ENCODE peak calls at places on chromosomes 13 and 19, in six cellular contexts. L is body of pancreas, J is Peyer's patch, B is upper lobe of right lung, D is fibroblast of the aortic adventitia, O is tibial artery. A is an unnamed sample.

GRCh38 chr13:87274209-87274819 is 396.9 kb upstream of the SLITRK5 start:
- DNase-seq in O (no peak), L (peak; percentile 29), J (no peak), B (no peak), D (peak; percentile 43), A (peak; percentile 14)

GRCh38 chr19:52670046-52670445 is 31.9 kb upstream of the ZNF83 start:
- DNase-seq in L (no peak), B (no peak), D (no peak), J (no peak), O (no peak), A (no peak)

GRCh38 chr13:45104294-45104693 is 16.0 kb upstream of the GTF2F2 start:
- DNase-seq in J (no peak), O (no peak), L (no peak), B (no peak), D (no peak), A (no peak)

GRCh38 chr19:6800991-6801396 is 28.5 kb downstream of the VAV1 start:
- DNase-seq in O (no peak), L (no peak), J (no peak), D (peak; percentile 43), B (no peak), A (peak; percentile 81)

GRCh38 chr13:28355046-28355821 is 139.7 kb downstream of the FLT1 start:
- DNase-seq in J (no peak), O (no peak), B (no peak), D (peak; percentile 49), L (no peak), A (no peak)

GRCh38 chr19:3586124-3586626 is 897 bp downstream of the GIPC3 start:
- DNase-seq in J (no peak), L (no peak), O (no peak), D (no peak), B (no peak), A (no peak)

GRCh38 chr19:13036366-13036976 is 41.2 kb downstream of the NFIX start:
- DNase-seq in J (no peak), D (peak; percentile 89), B (peak; percentile 79), L (no peak), O (no peak), A (no peak)

GRCh38 chr13:99542788-99543406 is 41.6 kb downstream of the TM9SF2 start:
- DNase-seq in L (no peak), J (peak; percentile 73), B (no peak), O (no peak), D (no peak), A (no peak)

GRCh38 chr13:110557610-110558305 is 3.8 kb downstream of the RAB20 start:
- DNase-seq in L (peak; percentile 87), D (no peak), B (peak; percentile 93), J (no peak), O (no peak), A (no peak)

GRCh38 chr19:19256072-19256969 is 16.8 kb downstream of the TM6SF2 start:
- DNase-seq in O (no peak), L (no peak), B (no peak), D (no peak), J (no peak), A (no peak)

GRCh38 chr19:54317108-54317964 is 4.4 kb upstream of the LILRA5 start:
- DNase-seq in L (no peak), D (no peak), B (no peak), J (no peak), O (no peak), A (no peak)

GRCh38 chr19:40278361-40279045 is 6.6 kb downstream of the AKT2 start:
- DNase-seq in L (no peak), B (no peak), D (no peak), J (no peak), O (no peak), A (no peak)

GRCh38 chr13:95858286-95859075 is 181.5 kb downstream of the DNAJC3 start:
- DNase-seq in J (no peak), B (no peak), O (no peak), L (no peak), D (peak; percentile 87), A (no peak)

GRCh38 chr19:33377586-33378475 is 4.3 kb downstream of the CEBPG start:
- DNase-seq in J (no peak), O (no peak), L (no peak), D (peak; percentile 61), B (no peak), A (no peak)

DNA sequence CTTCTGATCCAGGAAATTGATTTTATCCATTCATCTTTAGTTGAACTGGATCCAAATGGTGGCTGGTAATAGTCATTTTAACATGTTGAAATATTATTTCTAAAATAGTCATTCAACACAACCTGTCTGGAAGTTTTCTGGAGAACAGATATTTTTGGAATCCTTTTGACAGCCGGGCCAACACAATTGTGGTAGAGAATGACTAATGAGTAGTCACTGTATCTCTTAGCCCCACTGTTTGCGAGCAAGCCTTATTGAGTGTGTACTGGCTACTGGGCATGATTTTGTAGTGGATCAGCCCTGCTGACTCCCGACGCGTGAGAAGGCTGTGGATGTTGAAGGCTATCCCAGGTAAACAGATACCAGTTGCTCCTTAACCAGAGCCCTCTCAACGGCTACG is 383.4 kb downstream of the ZNF536 start:
- DNase-seq in L (no peak), D (no peak), B (no peak), J (no peak), O (no peak), A (no peak)
- TF ChIP-seq CTCF in L (no peak), D (no peak), B (no peak), J (no peak), O (no peak), A (no peak)

DNA sequence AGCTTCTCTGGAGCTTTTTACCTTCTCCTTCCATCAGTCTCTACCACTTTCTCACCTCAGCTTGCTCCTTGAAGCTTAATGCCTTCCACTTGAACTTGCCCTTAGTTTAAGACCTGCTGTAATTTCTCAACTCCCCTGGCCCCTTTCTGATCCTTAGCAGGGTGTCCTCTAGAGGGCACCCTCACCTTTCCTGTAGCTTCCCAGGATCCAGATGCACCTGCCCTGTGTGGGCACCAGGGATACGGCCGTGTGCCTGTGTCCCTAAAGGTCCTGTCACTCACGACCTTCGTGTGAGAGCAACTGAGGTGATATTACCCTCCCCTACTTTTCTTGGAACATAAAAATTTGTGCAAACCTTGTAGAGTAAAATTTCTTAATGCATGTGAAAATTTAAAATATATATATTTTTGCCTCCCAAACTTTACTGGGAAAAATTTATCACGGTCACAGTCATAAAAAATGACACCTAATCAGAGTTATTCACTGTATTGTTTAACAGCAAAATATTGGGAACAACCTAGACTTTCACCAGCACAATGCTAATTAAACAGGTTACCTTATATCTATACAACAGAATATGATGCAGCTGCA is 46.4 kb downstream of the PSG3 start:
- DNase-seq in O (no peak), J (no peak), L (peak; percentile 25), B (no peak), D (peak; percentile 53), A (peak; percentile 14)
- TF ChIP-seq CTCF in O (no peak), J (no peak), L (peak; percentile 63), B (peak; percentile 31), D (peak; percentile 84), A (peak; percentile 89)

DNA sequence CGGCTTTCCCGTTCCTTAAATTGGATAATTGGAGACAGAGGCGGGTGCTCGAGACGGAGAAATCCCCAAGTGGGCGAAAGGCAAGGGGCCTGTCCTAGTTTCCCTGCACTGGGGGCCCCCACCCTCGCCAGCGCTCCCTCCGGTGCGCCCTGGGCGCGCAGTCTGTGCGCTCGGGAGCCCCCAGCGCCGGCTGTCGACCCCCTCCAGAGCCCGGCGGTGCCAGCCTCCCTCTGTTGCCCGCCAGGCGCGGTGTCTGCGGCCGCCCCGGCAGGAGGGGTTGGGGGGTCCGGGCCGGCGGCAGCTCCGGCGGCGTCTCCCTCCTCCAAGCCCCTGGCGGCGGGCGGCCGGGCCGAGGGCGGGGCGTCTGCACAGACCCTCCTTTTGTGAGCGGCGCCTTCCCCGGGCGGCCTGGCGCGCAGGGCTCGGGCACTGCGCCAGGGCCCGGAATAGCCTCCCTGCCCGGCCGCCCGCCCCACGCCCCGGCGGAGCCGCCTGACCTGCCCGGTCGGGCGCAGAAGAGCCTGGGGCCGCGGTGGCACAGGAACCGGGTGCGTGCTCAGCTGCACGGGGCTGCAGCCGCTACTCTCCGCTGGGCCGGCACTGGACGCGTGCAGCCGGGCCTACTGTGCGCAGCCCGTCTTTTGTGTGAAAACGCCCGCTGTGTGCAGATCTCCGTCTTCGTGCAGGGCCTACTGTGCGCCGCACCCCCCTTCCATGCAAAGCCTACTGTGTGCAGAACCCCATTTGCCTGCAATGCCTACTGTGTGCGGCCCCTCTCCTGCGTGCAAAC is 13.2 kb downstream of the GADD45B start:
- DNase-seq in L (peak; percentile 72), J (no peak), D (no peak), B (peak; percentile 85), O (no peak), A (no peak)
- TF ChIP-seq CTCF in L (no peak), J (peak; percentile 16), D (no peak), B (no peak), O (peak; percentile 20), A (no peak)

GRCh38 chr13:67443901-67444300 is 213.8 kb upstream of the PCDH9 start:
- DNase-seq in O (no peak), L (no peak), B (no peak), D (no peak), J (no peak), A (no peak)

GRCh38 chr13:67440240-67440639 is 210.1 kb upstream of the PCDH9 start:
- DNase-seq in J (no peak), B (no peak), L (no peak), O (no peak), D (no peak), A (no peak)

GRCh38 chr13:67437246-67437645 is 207.1 kb upstream of the PCDH9 start:
- DNase-seq in D (no peak), J (no peak), B (no peak), O (no peak), L (no peak), A (no peak)

GRCh38 chr13:67439365-67439764 is 209.2 kb upstream of the PCDH9 start:
- DNase-seq in B (no peak), L (no peak), O (no peak), D (no peak), J (no peak), A (no peak)

DNA sequence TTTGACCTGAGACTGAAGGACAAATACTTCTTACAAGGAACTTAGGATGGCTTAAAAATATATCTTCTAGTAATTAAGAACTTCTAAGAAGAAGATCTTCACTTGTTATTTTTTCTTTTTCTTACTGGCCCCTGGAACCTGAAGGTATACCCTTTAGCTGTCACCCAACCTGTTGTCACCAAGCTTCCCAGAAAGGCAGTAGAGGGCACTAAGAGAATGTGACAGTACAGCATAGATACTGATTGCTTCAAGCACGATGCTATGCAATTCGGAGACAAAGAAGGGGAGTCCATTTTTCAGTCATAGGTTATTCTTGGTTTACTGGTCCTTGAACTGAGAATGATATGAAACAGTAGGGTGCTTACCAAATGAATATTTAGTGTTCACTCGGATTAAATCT is 208.3 kb upstream of the PCDH9 start:
- DNase-seq in J (no peak), B (no peak), L (no peak), O (no peak), D (no peak), A (no peak)
- TF ChIP-seq CTCF in J (no peak), B (no peak), L (no peak), O (no peak), D (no peak), A (no peak)